ENCODE peak calls at places on chromosomes 7 and 10, in four cellular contexts. L, T, N and Q are unnamed samples.

GRCh38 chr7:19681596-19681995 is 27.2 kb downstream of the POLR1F start:
- DNase-seq in L (no peak), T (no peak), N (no peak), Q (no peak)

GRCh38 chr10:12720217-12720981 is 281.1 kb downstream of the CCDC3 start:
- DNase-seq in L (peak; percentile 92), T (peak; percentile 85), N (peak; percentile 96), Q (peak; percentile 85)

GRCh38 chr7:140661124-140661523 is 11.6 kb upstream of the ADCK2 start:
- DNase-seq in L (no peak), T (no peak), N (no peak), Q (no peak)

GRCh38 chr7:32616625-32617024 is 121.3 kb downstream of the AVL9 start:
- DNase-seq in L (peak; percentile 82), T (peak; percentile 45), N (peak; percentile 22), Q (peak; percentile 91)

GRCh38 chr7:155188821-155189599 is 108.7 kb upstream of the INSIG1 start:
- DNase-seq in L (no peak), T (peak; percentile 55), N (no peak), Q (peak; percentile 59)

GRCh38 chr7:150405584-150406310 is 26.6 kb downstream of the ZNF775 start:
- DNase-seq in L (no peak), T (no peak), N (no peak), Q (peak; percentile 22)

GRCh38 chr7:155326385-155326784 is 28.7 kb downstream of the INSIG1 start:
- DNase-seq in L (no peak), T (no peak), N (no peak), Q (no peak)

GRCh38 chr7:2417981-2418481 is 14.6 kb downstream of the CHST12 start:
- DNase-seq in L (no peak), T (no peak), N (no peak), Q (peak; percentile 59)

GRCh38 chr7:65946895-65947294 is 35.1 kb downstream of the GUSB start:
- DNase-seq in L (peak; percentile 37), T (peak; percentile 25), N (peak; percentile 35), Q (peak; percentile 81)

GRCh38 chr7:101866328-101866727 is 48.9 kb downstream of the CUX1 start:
- DNase-seq in L (no peak), T (no peak), N (no peak), Q (no peak)

GRCh38 chr7:92740713-92741126 is 95.7 kb downstream of the CDK6 start:
- DNase-seq in L (peak; percentile 84), T (no peak), N (no peak), Q (peak; percentile 70)

GRCh38 chr7:604038-604883 is 84.6 kb upstream of the PDGFA start:
- DNase-seq in L (peak; percentile 92), T (peak; percentile 83), N (peak; percentile 93), Q (peak; percentile 10)

GRCh38 chr7:51366930-51367613 is 50.5 kb upstream of the COBL start:
- DNase-seq in L (peak; percentile 44), T (peak; percentile 29), N (peak; percentile 24), Q (peak; percentile 50)

GRCh38 chr7:51313276-51314035 is 3.2 kb downstream of the COBL start:
- DNase-seq in L (no peak), T (no peak), N (no peak), Q (no peak)

GRCh38 chr7:29202651-29203069 is 8.1 kb downstream of the CHN2 start:
- DNase-seq in L (no peak), T (peak; percentile 24), N (no peak), Q (no peak)

GRCh38 chr7:99677646-99678045 is 2.1 kb downstream of the CYP3A5 start:
- DNase-seq in L (no peak), T (no peak), N (no peak), Q (no peak)

GRCh38 chr7:32533313-32534024 is 38.2 kb downstream of the AVL9 start:
- DNase-seq in L (peak; percentile 30), T (no peak), N (no peak), Q (peak; percentile 53)

GRCh38 chr7:1055084-1055450 is 10.7 kb downstream of the GPR146 start:
- DNase-seq in L (peak; percentile 64), T (peak; percentile 42), N (peak; percentile 91), Q (no peak)

GRCh38 chr10:116006508-116006907 is 266.5 kb downstream of the GFRA1 start:
- DNase-seq in L (no peak), T (no peak), N (no peak), Q (no peak)

GRCh38 chr10:103395754-103396066 is 565 bp downstream of the ATP5MK start:
- DNase-seq in L (peak; percentile 19), T (no peak), N (peak; percentile 34), Q (peak; percentile 0)

GRCh38 chr10:87712913-87713616 is 53.4 kb downstream of the PAPSS2 start:
- DNase-seq in L (no peak), T (no peak), N (peak; percentile 64), Q (no peak)

GRCh38 chr7:88357794-88358533 is 51.3 kb upstream of the STEAP4 start:
- DNase-seq in L (no peak), T (no peak), N (no peak), Q (peak; percentile 52)

GRCh38 chr7:25669300-25669781 is 441.1 kb upstream of the NPVF start:
- DNase-seq in L (no peak), T (no peak), N (no peak), Q (no peak)

GRCh38 chr10:69439350-69439739 is 11.9 kb upstream of the TSPAN15 start:
- DNase-seq in L (no peak), T (peak; percentile 98), N (no peak), Q (peak; percentile 16)

GRCh38 chr10:45023426-45023825 is 22.7 kb downstream of the ZNF22 start:
- DNase-seq in L (no peak), T (no peak), N (no peak), Q (peak; percentile 27)

GRCh38 chr10:15742831-15743230 is 23.1 kb upstream of the ITGA8 start:
- DNase-seq in L (peak; percentile 53), T (no peak), N (no peak), Q (peak; percentile 69)

GRCh38 chr10:124722812-124723783 is 21.1 kb downstream of the FAM53B start:
- DNase-seq in L (no peak), T (no peak), N (peak; percentile 49), Q (no peak)

GRCh38 chr10:16545126-16545736 is 23.6 kb upstream of the C1QL3 start:
- DNase-seq in L (peak; percentile 16), T (no peak), N (peak; percentile 43), Q (peak; percentile 52)

GRCh38 chr7:11458736-11459483 is 373.1 kb downstream of the THSD7A start:
- DNase-seq in L (peak; percentile 89), T (no peak), N (peak; percentile 96), Q (peak; percentile 95)

GRCh38 chr7:132576723-132577089 is 436 bp upstream of the PLXNA4 start:
- DNase-seq in L (no peak), T (no peak), N (no peak), Q (no peak)

GRCh38 chr7:22333680-22334141 is 23.2 kb downstream of the RAPGEF5 start:
- DNase-seq in L (no peak), T (no peak), N (no peak), Q (no peak)

GRCh38 chr10:86127274-86127819 is 239.2 kb downstream of the GRID1 start:
- DNase-seq in L (no peak), T (no peak), N (no peak), Q (no peak)

GRCh38 chr10:75261813-75262725 is 26.3 kb upstream of the COMTD1 start:
- DNase-seq in L (no peak), T (no peak), N (no peak), Q (peak; percentile 6)

GRCh38 chr10:13956826-13957225 is 370.1 kb downstream of the PRPF18 start:
- DNase-seq in L (peak; percentile 72), T (peak; percentile 78), N (no peak), Q (peak; percentile 83)

GRCh38 chr7:86645676-86646276 is 2.1 kb downstream of the GRM3 start:
- DNase-seq in L (no peak), T (no peak), N (no peak), Q (no peak)

GRCh38 chr7:86645174-86645566 is 1.5 kb downstream of the GRM3 start:
- DNase-seq in L (no peak), T (no peak), N (no peak), Q (no peak)

GRCh38 chr7:86647340-86648094 is 3.8 kb downstream of the GRM3 start:
- DNase-seq in L (no peak), T (no peak), N (no peak), Q (no peak)

GRCh38 chr7:86644282-86645173 is 819 bp downstream of the GRM3 start:
- DNase-seq in L (no peak), T (no peak), N (no peak), Q (no peak)

DNA sequence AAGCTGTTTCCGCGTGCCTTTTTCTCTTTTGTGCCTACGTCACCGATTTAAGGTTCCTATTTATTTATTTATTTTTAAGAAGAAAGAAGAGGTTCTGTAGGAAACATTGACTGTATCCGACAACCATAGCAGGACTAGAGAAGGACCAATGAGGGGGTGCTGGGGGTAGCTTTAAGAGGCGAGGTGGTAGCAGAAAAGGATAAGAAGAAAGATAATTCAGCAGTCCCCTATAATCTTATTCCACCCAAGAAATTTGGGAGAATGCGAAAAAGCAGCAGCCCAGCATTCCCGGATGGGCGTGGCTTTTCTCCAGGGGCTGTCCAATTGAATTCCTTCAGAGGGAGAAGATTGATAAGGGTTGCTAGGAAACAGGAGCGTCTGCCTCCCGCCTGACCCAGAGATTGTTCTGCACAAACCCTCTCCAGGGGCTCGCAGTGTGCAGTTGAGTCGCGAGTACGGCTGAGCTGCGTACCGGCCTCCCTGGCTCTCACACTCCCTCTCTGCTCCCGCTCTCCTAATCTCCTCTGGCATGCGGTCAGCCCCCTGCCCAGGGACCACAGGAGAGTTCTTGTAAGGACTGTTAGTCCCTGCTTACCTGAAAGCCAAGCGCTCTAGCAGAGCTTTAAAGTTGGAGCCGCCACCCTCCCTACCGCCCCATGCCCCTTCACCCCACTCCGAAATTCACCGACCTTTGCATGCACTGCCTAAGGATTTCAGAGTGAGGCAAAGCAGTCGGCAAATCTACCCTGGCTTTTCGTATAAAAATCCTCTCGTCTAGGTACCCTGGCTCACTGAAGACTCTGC is at the start of gene GRM3:
- DNase-seq in L (peak; percentile 5), T (no peak), N (no peak), Q (no peak)
- H3K4me3 ChIP-seq in L (peak within 1 kb of the TSS; percentile 10), T (peak within 1 kb of the TSS; percentile 35), N (no peak within 1 kb of the TSS), Q (no peak within 1 kb of the TSS)

GRCh38 chr10:104767745-104768144 is 126.7 kb downstream of the SORCS3 start:
- DNase-seq in L (no peak), T (no peak), N (no peak), Q (no peak)
- TF ChIP-seq CTCF in L (no peak), T (no peak), N (no peak), Q (no peak)

DNA sequence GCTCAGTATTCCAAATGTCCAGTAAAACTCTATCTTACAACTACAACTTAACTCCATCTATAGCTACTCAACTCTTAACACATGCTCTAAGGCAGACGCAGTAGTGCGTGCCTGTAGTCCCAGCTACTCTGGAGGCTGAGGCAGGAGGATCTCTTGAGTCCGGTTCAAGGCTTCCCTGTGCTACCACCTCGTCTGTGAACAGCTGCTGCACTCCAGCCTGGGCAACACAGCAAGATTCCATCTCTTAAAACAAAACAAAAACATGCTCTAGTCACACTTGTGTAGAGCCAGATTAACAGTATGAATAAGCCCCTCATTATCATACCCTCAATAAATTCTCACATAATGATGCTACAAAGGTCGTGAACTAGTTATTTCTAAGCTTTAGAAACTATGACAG is 3.6 kb downstream of the BAZ1B start:
- DNase-seq in L (no peak), T (no peak), N (no peak), Q (no peak)
- H3K4me3 ChIP-seq in L (no peak overlapping the region), T (no peak overlapping the region), N (no peak overlapping the region), Q (no peak overlapping the region)

GRCh38 chr7:105336009-105336408 is 52.7 kb downstream of the SRPK2 start:
- DNase-seq in L (peak; percentile 37), T (no peak), N (peak; percentile 35), Q (peak; percentile 30)
- TF ChIP-seq CTCF in L (peak; percentile 24), T (peak; percentile 47), N (peak; percentile 15), Q (peak; percentile 29)